ENCODE peak calls at places on chromosomes 12 and 14, in four cellular contexts. N is progenitor cell of endocrine pancreas, L is GM13976, Z is WTC11. U is an unnamed sample.

GRCh38 chr14:105307052-105307727 is 6.4 kb upstream of the BRF1 start:
- DNase-seq in Z (no peak), N (no peak), L (no peak), U (no peak)

GRCh38 chr14:70886421-70887206 is 20.6 kb upstream of the PCNX1 start:
- DNase-seq in N (no peak), Z (no peak), L (no peak), U (no peak)

GRCh38 chr14:58426819-58427288 is 477 bp downstream of the TIMM9 start:
- DNase-seq in L (peak), N (peak), Z (peak), U (peak)

GRCh38 chr12:31280183-31280582 is 45.8 kb downstream of the SINHCAF start:
- DNase-seq in Z (no peak), N (no peak), L (no peak), U (no peak)

GRCh38 chr12:104742551-104742961 is 215.5 kb downstream of the SLC41A2 start:
- DNase-seq in L (no peak), N (no peak), Z (no peak), U (no peak)

GRCh38 chr14:21498540-21499526 is 12.3 kb downstream of the METTL3 start:
- DNase-seq in N (no peak), Z (no peak), L (peak), U (peak)

GRCh38 chr12:40819427-40820108 is 127.3 kb downstream of the CNTN1 start:
- DNase-seq in Z (peak), L (no peak), N (peak), U (peak)

GRCh38 chr12:131131077-131131807 is 177.5 kb downstream of the ADGRD1 start:
- DNase-seq in N (no peak), Z (no peak), L (no peak), U (peak)

GRCh38 chr12:111410229-111411186 is 4.8 kb downstream of the SH2B3 start:
- DNase-seq in Z (no peak), L (peak), N (no peak), U (no peak)

GRCh38 chr12:53751336-53752191 is at the start of gene CISTR:
- DNase-seq in Z (peak), L (peak), N (no peak), U (no peak)

GRCh38 chr12:94200069-94200468 is 51.7 kb downstream of the PLXNC1 start:
- DNase-seq in Z (no peak), L (no peak), N (no peak), U (no peak)

GRCh38 chr12:58803893-58804292 is 116.4 kb downstream of the LRIG3 start:
- DNase-seq in Z (no peak), N (no peak), L (no peak), U (no peak)

GRCh38 chr12:68780731-68781130 is 27.2 kb upstream of the MDM2 start:
- DNase-seq in L (no peak), Z (no peak), N (no peak), U (no peak)

GRCh38 chr12:42221722-42222121 is 16.3 kb downstream of the YAF2 start:
- DNase-seq in N (no peak), Z (no peak), L (no peak), U (no peak)

GRCh38 chr14:64725360-64725815 is 21.2 kb downstream of the PLEKHG3 start:
- DNase-seq in Z (no peak), L (no peak), N (no peak), U (no peak)

GRCh38 chr12:29582677-29583076 is 85.2 kb upstream of the OVCH1 start:
- DNase-seq in N (no peak), L (no peak), Z (no peak), U (no peak)

GRCh38 chr12:19397534-19397933 is 41.8 kb upstream of the AEBP2 start:
- DNase-seq in N (no peak), Z (no peak), L (no peak), U (no peak)

GRCh38 chr12:89098390-89099102 is 253.8 kb downstream of the DUSP6 start:
- DNase-seq in N (no peak), L (no peak), Z (peak), U (peak)

GRCh38 chr14:23478109-23478698 is 8.7 kb downstream of the NGDN start:
- DNase-seq in L (peak), Z (peak), N (peak), U (peak)

GRCh38 chr14:61099221-61099835 is 118.3 kb downstream of the SLC38A6 start:
- DNase-seq in L (no peak), N (no peak), Z (no peak), U (no peak)

GRCh38 chr12:86613306-86613705 is 357.1 kb upstream of the MGAT4C start:
- DNase-seq in N (no peak), L (no peak), Z (no peak), U (no peak)

GRCh38 chr14:51576899-51577298 is 74.8 kb upstream of the FRMD6 start:
- DNase-seq in L (no peak), Z (no peak), N (no peak), U (no peak)

GRCh38 chr12:110575326-110575725 is 7.8 kb downstream of the PPTC7 start:
- DNase-seq in L (no peak), N (no peak), Z (no peak), U (no peak)

GRCh38 chr14:92302481-92302880 is 20.5 kb upstream of the SLC24A4 start:
- DNase-seq in Z (no peak), N (no peak), L (no peak), U (no peak)

GRCh38 chr12:42322567-42322966 is 3.3 kb downstream of the ZCRB1 start:
- DNase-seq in L (no peak), Z (no peak), N (no peak), U (no peak)

GRCh38 chr14:23895480-23895879 is 58.1 kb upstream of the DHRS4 start:
- DNase-seq in Z (no peak), N (no peak), L (no peak), U (no peak)

GRCh38 chr14:72699852-72700257 is 194.0 kb downstream of the DPF3 start:
- DNase-seq in N (no peak), Z (no peak), L (no peak), U (no peak)

GRCh38 chr12:132873724-132874123 is 13.7 kb downstream of the CHFR start:
- DNase-seq in N (no peak), Z (no peak), L (no peak), U (no peak)

GRCh38 chr14:65632487-65632886 is 220.0 kb downstream of the FUT8 start:
- DNase-seq in N (no peak), Z (no peak), L (no peak), U (no peak)

GRCh38 chr12:76422154-76422877 is 74.1 kb upstream of the BBS10 start:
- DNase-seq in L (no peak), N (no peak), Z (no peak), U (no peak)

GRCh38 chr12:27177716-27178115 is 66.4 kb upstream of the STK38L start:
- DNase-seq in N (no peak), Z (no peak), L (no peak), U (no peak)

GRCh38 chr14:99566009-99566389 is 38.0 kb downstream of the CCDC85C start:
- DNase-seq in Z (no peak), L (no peak), N (no peak), U (no peak)

GRCh38 chr12:119156401-119156800 is 22.3 kb upstream of the HSPB8 start:
- DNase-seq in Z (peak), N (no peak), L (no peak), U (peak)

GRCh38 chr12:40684986-40685385 is 7.3 kb upstream of the CNTN1 start:
- DNase-seq in Z (no peak), N (no peak), L (no peak), U (no peak)

GRCh38 chr12:27936196-27936595 is 36.3 kb downstream of the PTHLH start:
- DNase-seq in N (no peak), Z (no peak), L (no peak), U (no peak)

U was measured in endothelial cell.